ENCODE peak calls at places on chromosomes 12 and 14, in seven cellular contexts. P, E, H, N, Q, L and A are unnamed samples.

GRCh38 chr14:106845286-106846087 is 1319.1 kb downstream of the TMEM121 start:
- DNase-seq in P (peak; percentile 68), E (no peak), H (no peak), N (no peak), Q (peak; percentile 98), L (peak; percentile 68), A (peak; percentile 92)

GRCh38 chr12:20403230-20403629 is 34.9 kb downstream of the PDE3A start:
- DNase-seq in P (peak; percentile 55), E (no peak), H (no peak), N (no peak), Q (no peak), L (no peak), A (no peak)

GRCh38 chr12:67925551-67925950 is 63.7 kb upstream of the IFNG-AS1 start:
- DNase-seq in P (no peak), E (no peak), H (no peak), N (no peak), Q (no peak), L (no peak), A (no peak)

GRCh38 chr12:49708851-49709250 is 1.6 kb upstream of the FMNL3 start:
- DNase-seq in P (no peak), E (no peak), H (no peak), N (no peak), Q (no peak), L (no peak), A (no peak)

GRCh38 chr12:64633940-64634337 is 23.6 kb downstream of the RASSF3 start:
- DNase-seq in P (peak; percentile 38), E (no peak), H (no peak), N (peak; percentile 74), Q (peak; percentile 91), L (peak; percentile 77), A (peak; percentile 59)

GRCh38 chr12:9104087-9104486 is 11.6 kb downstream of the A2M start:
- DNase-seq in P (no peak), E (no peak), H (no peak), N (no peak), Q (no peak), L (no peak), A (no peak)

GRCh38 chr14:28609228-28609828 is 157.3 kb upstream of the FOXG1 start:
- DNase-seq in P (peak; percentile 65), E (peak; percentile 76), H (peak; percentile 70), N (peak; percentile 87), Q (peak; percentile 46), L (peak; percentile 82), A (peak; percentile 54)

GRCh38 chr12:122527478-122527944 is 462 bp downstream of the KNTC1 start:
- DNase-seq in P (peak; percentile 86), E (no peak), H (no peak), N (no peak), Q (peak; percentile 42), L (peak; percentile 38), A (no peak)

GRCh38 chr12:104573-105081 is 38.1 kb downstream of the IQSEC3 start:
- DNase-seq in P (peak; percentile 39), E (peak; percentile 91), H (no peak), N (no peak), Q (peak; percentile 25), L (no peak), A (no peak)

GRCh38 chr12:11768233-11768965 is 118.9 kb downstream of the ETV6 start:
- DNase-seq in P (no peak), E (no peak), H (no peak), N (no peak), Q (no peak), L (no peak), A (no peak)